ENCODE peak calls at places on chromosomes 1 and 21, in four cellular contexts. S is uterus; B is effector memory CD4-positive, alpha-beta T cell; U is psoas muscle. H is an unnamed sample.

GRCh38 chr1:61135286-61135685 is 52.9 kb downstream of the NFIA start:
- DNase-seq in U (no peak), S (no peak), B (no peak), H (no peak)

GRCh38 chr1:65006806-65007205 is 40.5 kb upstream of the JAK1 start:
- DNase-seq in B (no peak), S (no peak), U (no peak), H (no peak)

GRCh38 chr21:30072496-30072895 is 94.1 kb downstream of the CLDN17 start:
- DNase-seq in S (no peak), U (no peak), B (no peak), H (peak; percentile 41)

GRCh38 chr1:192474080-192474683 is 101.4 kb upstream of the RGS1 start:
- DNase-seq in B (no peak), S (no peak), U (no peak), H (no peak)

GRCh38 chr1:907611-908451 is 15.9 kb upstream of the SAMD11 start:
- DNase-seq in U (peak; percentile 11), B (no peak), S (no peak), H (no peak)

GRCh38 chr1:36888811-36889477 is 145.4 kb downstream of the GRIK3 start:
- DNase-seq in U (no peak), B (no peak), S (no peak), H (no peak)

GRCh38 chr1:39576016-39576657 is 453 bp downstream of the PABPC4 start:
- DNase-seq in U (peak; percentile 57), B (peak; percentile 20), S (no peak), H (no peak)

GRCh38 chr1:170097449-170097948 is 23.0 kb upstream of the KIFAP3 start:
- DNase-seq in S (no peak), B (no peak), U (no peak), H (no peak)

GRCh38 chr1:158148458-158148857 is 32.2 kb upstream of the CD1D start:
- DNase-seq in U (no peak), B (no peak), S (no peak), H (no peak)

GRCh38 chr21:28207776-28208175 is 784.9 kb downstream of the LTN1 start:
- DNase-seq in U (no peak), B (no peak), S (no peak), H (no peak)

GRCh38 chr1:13770769-13771168 is 70.8 kb downstream of the PRDM2 start:
- DNase-seq in U (no peak), S (no peak), B (no peak), H (no peak)

GRCh38 chr1:43729816-43730463 is 22.6 kb downstream of the ST3GAL3 start:
- DNase-seq in S (no peak), U (no peak), B (no peak), H (no peak)

GRCh38 chr1:170471310-170471839 is 60.6 kb upstream of the GORAB start:
- DNase-seq in U (no peak), S (no peak), B (no peak), H (no peak)

GRCh38 chr1:106276856-106277255 is 779.6 kb upstream of the PRMT6 start:
- DNase-seq in B (no peak), S (no peak), U (no peak), H (no peak)

GRCh38 chr1:227898502-227899140 is 49.1 kb downstream of the WNT9A start:
- DNase-seq in U (no peak), B (no peak), S (no peak), H (no peak)

GRCh38 chr1:60132985-60133673 is 59.6 kb upstream of the C1orf87 start:
- DNase-seq in B (no peak), S (no peak), U (no peak), H (no peak)

GRCh38 chr1:40796939-40797667 is 13.5 kb downstream of the KCNQ4 start:
- DNase-seq in U (peak; percentile 87), B (no peak), S (no peak), H (no peak)

GRCh38 chr1:22388666-22389455 is 62.8 kb upstream of the ZBTB40 start:
- DNase-seq in U (no peak), S (no peak), B (no peak), H (no peak)

GRCh38 chr1:69569983-69570755 is 2.4 kb downstream of the LRRC7 start:
- DNase-seq in B (no peak), U (no peak), S (no peak), H (no peak)

GRCh38 chr1:7707527-7707926 is 63.6 kb upstream of the VAMP3 start:
- DNase-seq in S (no peak), U (no peak), B (no peak), H (no peak)

GRCh38 chr1:10400013-10400412 is 1.1 kb downstream of the PGD start:
- DNase-seq in S (no peak), B (no peak), U (no peak), H (no peak)

GRCh38 chr1:39900662-39901485 is 843 bp downstream of the MYCL start:
- DNase-seq in S (no peak), B (no peak), U (peak; percentile 16), H (no peak)

GRCh38 chr21:39386194-39386593 is 37.3 kb upstream of the HMGN1 start:
- DNase-seq in B (no peak), U (peak; percentile 51), S (peak; percentile 43), H (no peak)

GRCh38 chr1:24641646-24642151 is 1.4 kb upstream of the SRRM1 start:
- DNase-seq in B (no peak), S (peak; percentile 51), U (peak; percentile 56), H (no peak)

GRCh38 chr1:178538192-178538916 is 25.4 kb downstream of the TEX35 start:
- DNase-seq in B (no peak), U (peak; percentile 18), S (no peak), H (no peak)

GRCh38 chr1:209594440-209594839 is 10.9 kb downstream of the CAMK1G start:
- DNase-seq in U (no peak), S (no peak), B (no peak), H (no peak)

GRCh38 chr21:42209801-42210479 is 9.0 kb upstream of the ABCG1 start:
- DNase-seq in B (no peak), U (no peak), S (no peak), H (no peak)

GRCh38 chr1:243708210-243708609 is 141.8 kb downstream of the AKT3 start:
- DNase-seq in U (no peak), S (no peak), B (no peak), H (no peak)

GRCh38 chr1:29382851-29383588 is 146.7 kb downstream of the PTPRU start:
- DNase-seq in U (no peak), S (no peak), B (no peak), H (no peak)

GRCh38 chr1:203158967-203159665 is 16.5 kb downstream of the MYBPH start:
- DNase-seq in B (no peak), U (no peak), S (no peak), H (no peak)

GRCh38 chr21:25170681-25171080 is 436.6 kb downstream of the MRPL39 start:
- DNase-seq in B (no peak), U (no peak), S (no peak), H (no peak)

GRCh38 chr1:151953409-151954094 is 40.1 kb downstream of the S100A10 start:
- DNase-seq in S (no peak), B (no peak), U (no peak), H (no peak)

GRCh38 chr1:53769184-53769583 is 30.2 kb upstream of the GLIS1 start:
- DNase-seq in S (no peak), U (no peak), B (no peak), H (no peak)

GRCh38 chr1:65830306-65830705 is 37.6 kb downstream of the PDE4B start:
- DNase-seq in U (no peak), S (no peak), B (no peak), H (no peak)

GRCh38 chr1:230104395-230105244 is 37.6 kb downstream of the GALNT2 start:
- DNase-seq in B (no peak), U (peak; percentile 99), S (peak; percentile 89), H (no peak)

GRCh38 chr1:53754484-53755312 is 15.7 kb upstream of the GLIS1 start:
- DNase-seq in B (no peak), S (peak; percentile 36), U (no peak), H (peak; percentile 54)

GRCh38 chr21:44706706-44707615 is 4.4 kb downstream of the TSPEAR start:
- DNase-seq in S (no peak), B (no peak), U (no peak), H (no peak)

GRCh38 chr21:45811136-45811535 is 167.6 kb downstream of the PCBP3 start:
- DNase-seq in U (no peak), B (no peak), S (no peak), H (no peak)

GRCh38 chr1:228911225-228911624 is 175.9 kb downstream of the RHOU start:
- DNase-seq in B (no peak), S (no peak), U (no peak), H (no peak)

GRCh38 chr1:228913649-228914048 is 178.4 kb downstream of the RHOU start:
- DNase-seq in U (no peak), B (no peak), S (no peak), H (no peak)

GRCh38 chr1:228917342-228917741 is 182.1 kb downstream of the RHOU start:
- DNase-seq in B (no peak), U (no peak), S (no peak), H (no peak)

GRCh38 chr1:228918335-228918734 is 183.1 kb downstream of the RHOU start:
- DNase-seq in U (no peak), S (no peak), B (no peak), H (no peak)

GRCh38 chr1:228914700-228915099 is 179.4 kb downstream of the RHOU start:
- DNase-seq in S (no peak), U (no peak), B (no peak), H (no peak)
- H3K4me1 ChIP-seq in S (no peaks in the 10 kb centered on the region), U (no peaks in the 10 kb centered on the region), B (no peaks in the 10 kb centered on the region), H (peaks cover 1% of the 10 kb centered on the region)

DNA sequence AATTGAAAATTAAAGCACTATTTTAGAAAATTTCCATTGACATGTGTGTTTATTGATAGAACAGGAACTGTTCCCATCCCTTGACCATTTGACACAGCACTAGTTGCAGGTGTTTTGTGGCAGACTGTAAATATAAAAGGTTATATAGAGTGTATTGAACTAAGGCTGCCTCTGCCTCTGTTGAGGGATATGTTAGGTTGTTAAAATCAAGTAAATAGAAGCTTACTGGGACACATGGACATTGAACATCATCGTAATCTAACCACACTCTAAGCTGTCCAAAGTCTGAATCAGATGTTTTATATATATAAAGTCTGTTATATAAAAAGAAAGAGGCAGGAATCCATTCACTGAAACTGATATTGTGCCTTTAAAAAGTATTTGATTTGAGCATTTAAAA is 308.1 kb upstream of the PKN2 start:
- DNase-seq in U (no peak), S (no peak), B (no peak), H (no peak)
- H3K4me1 ChIP-seq in U (no peaks in the 10 kb centered on the region), S (no peaks in the 10 kb centered on the region), B (no peaks in the 10 kb centered on the region), H (no peaks in the 10 kb centered on the region)

DNA sequence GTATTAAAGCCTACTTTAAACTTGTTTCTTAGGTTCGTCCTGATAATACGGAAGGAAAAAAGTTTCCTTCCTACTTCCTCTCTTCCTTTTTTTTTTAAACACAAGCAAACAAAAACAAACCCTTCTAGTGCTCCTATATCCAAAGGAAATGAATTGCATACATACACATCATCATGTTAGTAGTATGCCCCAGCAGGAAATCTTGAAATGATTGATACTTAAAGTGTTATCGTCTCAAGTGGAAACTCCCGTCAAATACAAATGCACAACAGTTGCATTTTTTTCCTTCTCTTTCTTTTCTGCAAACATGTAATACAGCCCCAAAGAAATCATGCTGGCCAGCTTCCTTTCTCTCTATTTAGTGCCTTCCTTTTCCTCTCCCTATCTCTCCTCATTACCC is 336.8 kb upstream of the ADGRL2 start:
- DNase-seq in U (no peak), B (no peak), S (no peak), H (no peak)
- H3K4me1 ChIP-seq in U (no peaks in the 10 kb centered on the region), B (no peaks in the 10 kb centered on the region), S (no peaks in the 10 kb centered on the region), H (no peaks in the 10 kb centered on the region)

GRCh38 chr1:21334214-21335087 is 44.2 kb upstream of the ECE1 start:
- DNase-seq in U (peak; percentile 71), S (peak; percentile 82), B (peak; percentile 90), H (no peak)
- H3K4me1 ChIP-seq in U (peaks cover 60% of the 10 kb centered on the region), S (peaks cover 32% of the 10 kb centered on the region), B (peaks cover 65% of the 10 kb centered on the region), H (peaks cover 12% of the 10 kb centered on the region)